ENCODE peak calls at places on chromosomes 11 and 22, in seven cellular contexts. K is fibroblast of pulmonary artery, A is neural progenitor cell, Q is IMR-90, F is A549, H is spleen, T is kidney epithelial cell. B is an unnamed sample.

GRCh38 chr11:92045325-92045724 is 179.3 kb upstream of the FAT3 start:
- DNase-seq in K (no peak), A (no peak), Q (no peak), F (peak; percentile 8), H (no peak), T (no peak), B (no peak)

GRCh38 chr22:47034905-47035419 is 272.5 kb downstream of the TBC1D22A start:
- DNase-seq in K (no peak), A (no peak), Q (no peak), F (no peak), H (peak; percentile 69), T (no peak), B (no peak)

GRCh38 chr22:29478326-29479276 is 1.4 kb upstream of the NEFH start:
- DNase-seq in K (peak; percentile 21), A (peak; percentile 82), Q (no peak), F (peak; percentile 18), H (no peak), T (no peak), B (no peak)

GRCh38 chr11:111976614-111977140 is 39.5 kb downstream of the DIXDC1 start:
- DNase-seq in K (no peak), A (no peak), Q (no peak), F (no peak), H (no peak), T (no peak), B (no peak)

GRCh38 chr11:1350086-1350725 is 39.5 kb upstream of the BRSK2 start:
- DNase-seq in K (no peak), A (no peak), Q (no peak), F (no peak), H (peak; percentile 50), T (no peak), B (no peak)

GRCh38 chr11:79437274-79437980 is 3.4 kb downstream of the TENM4 start:
- DNase-seq in K (no peak), A (peak; percentile 85), Q (peak; percentile 57), F (no peak), H (peak; percentile 76), T (no peak), B (peak; percentile 64)

GRCh38 chr11:20238712-20239111 is 78.4 kb upstream of the DBX1 start:
- DNase-seq in K (no peak), A (no peak), Q (no peak), F (no peak), H (no peak), T (no peak), B (no peak)

GRCh38 chr22:50641696-50642607 is 14.0 kb upstream of the ARSA start:
- DNase-seq in K (peak; percentile 48), A (peak; percentile 82), Q (peak; percentile 32), F (no peak), H (no peak), T (no peak), B (no peak)

GRCh38 chr22:35288116-35288515 is 11.6 kb upstream of the TOM1 start:
- DNase-seq in K (no peak), A (no peak), Q (no peak), F (no peak), H (no peak), T (no peak), B (no peak)

GRCh38 chr22:20819471-20819870 is 39.1 kb downstream of the PI4KA start:
- DNase-seq in K (no peak), A (no peak), Q (no peak), F (no peak), H (no peak), T (no peak), B (no peak)

GRCh38 chr22:26452236-26453016 is 23.4 kb downstream of the ASPHD2 start:
- DNase-seq in K (no peak), A (no peak), Q (no peak), F (no peak), H (no peak), T (no peak), B (peak; percentile 22)

GRCh38 chr11:95682552-95682951 is 107.0 kb downstream of the FAM76B start:
- DNase-seq in K (no peak), A (no peak), Q (peak; percentile 64), F (no peak), H (no peak), T (no peak), B (no peak)

GRCh38 chr11:126871792-126872191 is 128.8 kb downstream of the KIRREL3 start:
- DNase-seq in K (no peak), A (no peak), Q (peak; percentile 20), F (peak; percentile 61), H (no peak), T (no peak), B (no peak)

DNA sequence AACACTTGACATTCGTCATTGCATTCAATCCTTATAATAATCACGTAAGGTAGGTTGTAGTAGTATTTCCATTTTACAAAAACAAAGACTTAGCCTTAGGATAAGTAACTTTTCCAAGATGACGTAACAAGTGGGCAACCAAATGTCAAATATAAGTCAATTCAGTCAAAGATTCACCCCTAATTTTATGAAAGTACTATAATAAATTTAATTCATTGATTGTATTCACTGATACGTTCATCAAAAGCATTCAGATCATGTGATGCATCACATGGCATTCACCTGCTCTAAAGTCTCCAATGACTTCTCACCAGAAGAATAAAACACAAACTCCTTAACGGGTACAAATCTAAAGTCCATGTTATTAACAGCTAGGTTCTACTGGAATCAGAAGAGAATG is 2.1 kb downstream of the KIF18A start:
- DNase-seq in K (no peak), A (no peak), Q (no peak), F (peak; percentile 52), H (no peak), T (no peak), B (no peak)
- H3K4me3 ChIP-seq in K (no peak overlapping the region), A (peak overlapping the region; percentile 96), Q (no peak overlapping the region), F (peak overlapping the region; percentile 59), H (no peak overlapping the region), T (no peak overlapping the region), B (no peak overlapping the region)

GRCh38 chr11:12602421-12602820 is 71.8 kb upstream of the TEAD1 start:
- DNase-seq in K (peak; percentile 23), A (no peak), Q (no peak), F (no peak), H (no peak), T (no peak), B (no peak)

GRCh38 chr11:12603362-12604088 is 70.7 kb upstream of the TEAD1 start:
- DNase-seq in K (no peak), A (no peak), Q (no peak), F (no peak), H (no peak), T (no peak), B (no peak)

GRCh38 chr11:12599408-12600143 is 74.6 kb upstream of the TEAD1 start:
- DNase-seq in K (peak; percentile 41), A (peak; percentile 71), Q (no peak), F (peak; percentile 69), H (peak; percentile 81), T (no peak), B (peak; percentile 63)

GRCh38 chr11:12600829-12601228 is 73.4 kb upstream of the TEAD1 start:
- DNase-seq in K (no peak), A (no peak), Q (no peak), F (no peak), H (no peak), T (no peak), B (no peak)

DNA sequence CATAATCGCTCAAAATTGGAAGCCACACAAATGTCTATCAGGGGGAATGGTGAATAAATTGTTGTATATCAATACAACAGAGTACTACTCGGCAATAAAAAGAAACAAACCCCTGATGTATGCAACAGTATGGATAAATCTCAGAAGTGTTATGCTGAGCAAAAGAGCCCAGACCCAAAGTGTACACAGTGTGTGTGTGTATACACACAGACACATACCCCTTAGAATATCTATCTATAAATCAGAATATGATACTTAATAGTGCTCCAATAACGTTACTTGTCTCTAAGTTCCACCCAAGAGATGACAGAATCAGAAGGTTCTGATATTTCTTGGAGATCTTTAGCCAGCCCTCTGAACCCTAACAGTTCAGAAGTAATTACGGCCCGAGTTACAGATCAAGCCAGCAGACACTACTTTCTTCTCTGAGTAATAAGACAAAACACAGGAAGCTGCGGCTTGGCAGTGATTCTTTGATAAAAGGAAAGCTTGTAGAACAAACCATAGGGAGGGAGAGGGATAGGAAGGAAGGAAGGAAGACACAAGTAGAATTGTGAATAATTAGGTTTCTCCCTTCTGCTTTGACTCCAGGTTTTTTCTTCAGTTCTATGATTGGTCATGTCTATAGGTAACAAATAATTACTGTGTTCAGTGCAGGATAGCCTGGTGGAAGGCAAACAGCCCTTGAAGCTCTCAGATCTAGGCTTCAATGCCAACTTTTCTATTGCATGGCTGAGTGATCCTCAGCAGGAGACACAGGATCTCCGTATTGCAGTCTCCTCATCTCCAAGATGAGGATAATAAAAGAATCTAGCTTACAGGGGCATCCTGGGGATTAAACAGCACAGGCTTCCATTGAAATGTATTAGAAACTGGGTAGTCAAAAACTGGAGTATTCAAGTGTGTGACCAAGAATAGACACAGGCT is 75.6 kb upstream of the TEAD1 start:
- DNase-seq in K (peak; percentile 24), A (no peak), Q (peak; percentile 59), F (no peak), H (no peak), T (no peak), B (no peak)
- H3K4me3 ChIP-seq in K (no peak overlapping the region), A (no peak overlapping the region), Q (no peak overlapping the region), F (no peak overlapping the region), H (no peak overlapping the region), T (no peak overlapping the region), B (no peak overlapping the region)

GRCh38 chr11:66708701-66709100 is 20.3 kb downstream of the SPTBN2 start:
- DNase-seq in K (no peak), A (no peak), Q (no peak), F (no peak), H (no peak), T (no peak), B (no peak)

GRCh38 chr11:66708026-66708579 is 20.9 kb downstream of the SPTBN2 start:
- DNase-seq in K (no peak), A (no peak), Q (no peak), F (no peak), H (no peak), T (no peak), B (no peak)

GRCh38 chr11:66705587-66706335 is 23.3 kb downstream of the SPTBN2 start:
- DNase-seq in K (no peak), A (no peak), Q (no peak), F (no peak), H (no peak), T (no peak), B (no peak)

GRCh38 chr11:66707486-66707885 is 21.5 kb downstream of the SPTBN2 start:
- DNase-seq in K (no peak), A (no peak), Q (no peak), F (no peak), H (no peak), T (no peak), B (no peak)

GRCh38 chr11:66706989-66707388 is 22.0 kb downstream of the SPTBN2 start:
- DNase-seq in K (no peak), A (no peak), Q (no peak), F (no peak), H (no peak), T (no peak), B (no peak)
- H3K4me3 ChIP-seq in K (no peak overlapping the region), A (no peak overlapping the region), Q (no peak overlapping the region), F (no peak overlapping the region), H (no peak overlapping the region), T (no peak overlapping the region), B (no peak overlapping the region)

DNA sequence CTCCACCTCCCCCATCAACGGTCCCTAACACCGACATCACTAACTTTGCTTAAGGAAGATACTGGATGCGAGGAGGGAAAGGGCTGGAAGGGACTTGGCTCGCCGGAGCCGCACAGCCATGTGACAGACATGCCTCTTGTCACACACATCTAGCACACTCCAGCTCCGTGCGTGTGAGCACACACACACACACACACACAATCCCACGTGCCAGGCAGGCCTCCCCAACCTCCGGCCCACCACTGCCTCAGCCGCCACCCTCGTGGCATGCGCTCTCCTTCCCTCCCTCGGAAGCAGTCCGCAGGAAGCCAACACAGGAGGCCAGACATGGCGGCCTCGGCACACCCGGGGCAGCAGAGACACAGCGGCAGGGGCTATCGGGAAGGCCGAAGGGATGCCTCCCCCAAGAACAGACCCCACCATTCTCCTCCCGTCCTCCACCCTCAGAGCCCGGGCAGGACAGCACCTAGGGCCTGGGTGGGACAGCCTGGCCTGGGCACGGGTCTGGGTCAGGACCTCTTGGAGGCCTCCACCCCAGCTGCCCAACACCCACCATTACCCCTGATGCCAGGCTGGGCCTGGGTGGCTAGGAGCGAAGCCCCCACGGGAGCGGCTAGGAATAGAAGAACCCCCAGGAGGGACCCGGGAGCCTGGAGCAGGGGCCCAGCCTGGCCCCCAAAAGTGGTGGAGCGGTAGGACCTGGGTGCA is 1.0 kb downstream of the MFNG start:
- DNase-seq in K (no peak), A (no peak), Q (no peak), F (no peak), H (peak; percentile 92), T (no peak), B (no peak)
- H3K4me3 ChIP-seq in K (no peak overlapping the region), A (no peak overlapping the region), Q (no peak overlapping the region), F (no peak overlapping the region), H (peak overlapping the region; percentile 92), T (no peak overlapping the region), B (peak overlapping the region; percentile 48)

B was measured in stomach.